ENCODE peak calls at places on chromosome 13, in nine cellular contexts. P is spleen, F is OCI-LY7, H is endodermal cell, X is mucosa of descending colon, V is cardiac muscle cell, A is tibial nerve, C is cardiac fibroblast, S is Peyer's patch. E is an unnamed sample.

GRCh38 chr13:21800847-21801616 is 130.2 kb downstream of the FGF9 start:
- DNase-seq in V (no peak), A (no peak), F (no peak), C (no peak), H (no peak), S (no peak), P (no peak), X (no peak), E (no peak)

GRCh38 chr13:43787998-43788397 is 1.2 kb upstream of the ENOX1 start:
- DNase-seq in V (peak; percentile 63), A (peak; percentile 16), X (no peak), H (no peak), S (no peak), F (peak; percentile 11), P (no peak), C (peak; percentile 84), E (peak; percentile 61)

GRCh38 chr13:43368003-43368402 is 344.6 kb downstream of the DNAJC15 start:
- DNase-seq in S (no peak), V (no peak), X (no peak), P (no peak), H (no peak), F (no peak), A (no peak), C (no peak), E (no peak)

GRCh38 chr13:100588350-100589177 is at the start of gene GGACT:
- DNase-seq in H (peak; percentile 92), X (peak; percentile 84), F (peak; percentile 72), V (peak; percentile 79), S (peak; percentile 89), P (peak; percentile 96), C (peak; percentile 62), A (peak; percentile 37), E (peak; percentile 89)

GRCh38 chr13:56166864-56167263 is 973.9 kb upstream of the PRR20A start:
- DNase-seq in A (no peak), C (no peak), H (peak; percentile 60), F (no peak), X (no peak), S (no peak), V (no peak), P (no peak), E (no peak)

GRCh38 chr13:33490461-33491327 is 205.1 kb upstream of the STARD13 start:
- DNase-seq in F (no peak), P (no peak), C (peak; percentile 57), H (peak; percentile 90), A (no peak), V (peak; percentile 78), S (no peak), X (no peak), E (no peak)

GRCh38 chr13:72849571-72849970 is 67.6 kb downstream of the PIBF1 start:
- DNase-seq in H (no peak), S (no peak), A (no peak), P (no peak), V (peak; percentile 28), F (no peak), C (peak; percentile 49), X (no peak), E (no peak)

GRCh38 chr13:83150616-83151307 is 731.5 kb downstream of the SLITRK1 start:
- DNase-seq in C (peak; percentile 1), S (no peak), H (no peak), F (no peak), X (no peak), V (peak; percentile 9), P (no peak), A (no peak), E (no peak)

GRCh38 chr13:89204435-89204834 is 1533.3 kb downstream of the SLITRK5 start:
- DNase-seq in H (no peak), C (no peak), F (no peak), A (no peak), S (no peak), P (no peak), X (no peak), V (no peak), E (no peak)

GRCh38 chr13:98910501-98910951 is 67.3 kb downstream of the DOCK9 start:
- DNase-seq in V (peak; percentile 74), H (peak; percentile 69), F (no peak), A (no peak), S (no peak), P (no peak), X (no peak), C (peak; percentile 94), E (peak; percentile 10)

GRCh38 chr13:75760182-75760981 is 124.3 kb downstream of the LMO7 start:
- DNase-seq in P (no peak), A (no peak), V (no peak), S (peak; percentile 63), H (no peak), C (peak; percentile 25), X (peak; percentile 83), F (no peak), E (no peak)

GRCh38 chr13:71605744-71606143 is 261.3 kb downstream of the DACH1 start:
- DNase-seq in P (no peak), X (no peak), F (no peak), A (no peak), V (no peak), C (no peak), H (no peak), S (no peak), E (no peak)

GRCh38 chr13:100306444-100306999 is 217.6 kb downstream of the PCCA start:
- DNase-seq in S (no peak), A (no peak), H (no peak), F (no peak), X (no peak), V (no peak), P (no peak), C (no peak), E (no peak)

GRCh38 chr13:23966221-23966690 is 69.0 kb upstream of the C1QTNF9B start:
- DNase-seq in H (no peak), A (no peak), C (no peak), S (no peak), P (no peak), F (no peak), V (no peak), X (no peak), E (no peak)

GRCh38 chr13:23969672-23970071 is 72.4 kb upstream of the C1QTNF9B start:
- DNase-seq in A (no peak), C (no peak), P (no peak), X (no peak), V (peak; percentile 86), S (no peak), H (no peak), F (no peak), E (no peak)

GRCh38 chr13:23965346-23965745 is 68.0 kb upstream of the C1QTNF9B start:
- DNase-seq in C (no peak), S (no peak), F (no peak), P (no peak), X (no peak), V (no peak), A (no peak), H (no peak), E (no peak)

GRCh38 chr13:23963947-23964346 is 66.6 kb upstream of the C1QTNF9B start:
- DNase-seq in A (no peak), F (no peak), X (no peak), P (no peak), V (no peak), H (no peak), S (no peak), C (peak; percentile 41), E (peak; percentile 55)

DNA sequence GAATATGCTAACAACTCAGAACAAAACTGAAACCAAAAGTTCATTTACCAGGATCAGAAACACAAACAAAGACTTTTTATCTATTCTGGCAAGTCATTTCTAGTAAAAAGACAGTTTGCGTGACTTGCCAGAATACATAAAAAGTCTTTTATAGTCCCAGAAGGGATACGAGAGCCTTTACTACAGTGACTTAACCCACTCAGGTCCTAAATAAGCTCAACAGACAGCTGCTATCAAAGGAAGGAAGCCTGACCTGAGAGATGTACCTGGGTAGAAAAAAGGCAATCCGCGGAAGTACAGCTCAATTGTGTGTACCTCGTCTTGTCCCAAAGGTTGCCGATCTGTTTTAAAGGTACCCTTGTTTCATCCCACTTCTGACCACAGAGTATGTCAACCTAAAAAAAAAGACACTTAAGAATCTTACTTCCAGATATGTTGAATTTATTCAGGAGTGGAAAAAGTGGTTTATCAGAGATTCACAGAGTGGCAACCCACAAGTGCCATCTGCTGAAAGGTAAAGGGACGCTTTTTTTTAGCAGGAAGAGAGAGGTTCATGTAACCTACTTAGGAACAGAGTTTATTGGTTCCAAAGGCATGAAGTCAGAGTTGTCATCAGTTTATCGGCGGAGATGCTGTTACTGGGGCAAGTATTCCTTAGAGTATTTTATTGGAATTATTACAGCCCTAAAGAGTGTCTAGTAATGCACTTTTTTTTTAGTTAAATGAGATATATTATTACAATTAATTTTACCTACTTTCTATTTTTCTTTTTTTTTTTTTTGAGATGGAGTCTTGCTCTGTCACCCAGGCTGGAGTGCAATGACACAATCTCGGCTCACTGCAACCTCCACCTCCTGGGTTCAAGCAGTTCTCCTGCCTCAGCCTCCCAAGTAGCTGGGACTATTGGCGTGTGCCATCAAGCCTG is 69.7 kb upstream of the C1QTNF9B start:
- DNase-seq in H (no peak), P (no peak), F (no peak), C (no peak), V (peak; percentile 40), X (peak; percentile 42), S (no peak), A (no peak), E (peak; percentile 83)
- H3K4me3 ChIP-seq in H (no peak overlapping the region), P (peak overlapping the region; percentile 19), F (no peak overlapping the region), C (no peak overlapping the region), V (no peak overlapping the region), X (no peak overlapping the region), S (no peak overlapping the region), A (no peak overlapping the region), E (peak overlapping the region; percentile 46)

DNA sequence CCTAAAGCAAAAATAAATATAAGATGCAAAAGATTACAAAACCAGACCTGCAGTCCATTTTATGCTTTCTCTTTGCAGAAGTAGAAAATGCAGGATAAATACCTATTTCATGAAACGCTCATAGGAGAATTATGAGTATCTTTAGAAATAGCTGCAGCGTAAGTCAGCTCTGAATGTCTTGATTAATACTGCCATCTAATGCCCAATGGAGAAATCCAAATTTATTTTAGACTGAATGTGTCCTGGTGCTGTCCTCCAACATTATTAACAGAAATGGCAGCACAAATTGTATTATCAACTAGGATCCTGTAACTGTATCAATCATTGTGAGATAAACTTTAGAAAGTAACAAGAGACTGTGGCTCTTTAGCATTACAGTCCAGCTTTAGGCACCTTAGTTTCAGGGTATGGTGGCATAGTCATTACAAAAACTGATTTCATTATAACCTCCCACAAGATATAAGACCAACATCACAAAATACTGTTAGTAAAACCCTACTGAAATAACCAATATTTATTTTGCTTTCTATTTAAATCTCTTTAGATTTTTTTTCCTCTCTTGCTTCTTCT is 162.1 kb upstream of the MIR17HG start:
- DNase-seq in C (peak; percentile 6), S (no peak), P (no peak), H (no peak), F (peak; percentile 44), V (peak; percentile 47), X (no peak), A (no peak), E (no peak)
- TF ChIP-seq CTCF in C (no peak), S (peak; percentile 19), P (no peak), H (peak; percentile 53), F (no peak), V (peak; percentile 30), X (no peak), A (no peak), E (no peak)

GRCh38 chr13:60043262-60043661 is 120.5 kb downstream of the DIAPH3 start:
- DNase-seq in A (no peak), F (no peak), C (peak; percentile 13), X (no peak), H (no peak), V (peak; percentile 18), S (no peak), P (no peak), E (no peak)
- H3K4me3 ChIP-seq in A (no peak overlapping the region), F (no peak overlapping the region), C (no peak overlapping the region), X (no peak overlapping the region), H (no peak overlapping the region), V (no peak overlapping the region), S (no peak overlapping the region), P (no peak overlapping the region), E (no peak overlapping the region)

GRCh38 chr13:19151581-19152263 is 29.9 kb downstream of the TUBA3C start:
- DNase-seq in A (no peak), P (no peak), V (no peak), S (no peak), C (no peak), H (no peak), F (no peak), X (no peak), E (no peak)
- TF ChIP-seq CTCF in A (no peak), P (no peak), V (no peak), S (no peak), C (no peak), H (no peak), F (no peak), X (no peak), E (no peak)